ENCODE peak calls at places on chromosomes 1 and 21, in seven cellular contexts. G is colonic mucosa, P is sigmoid colon, S is IMR-90, W is tibial nerve, Y is mucosa of descending colon, T is Panc1. C is an unnamed sample.

GRCh38 chr1:11341881-11342552 is 69.0 kb downstream of the UBIAD1 start:
- DNase-seq in G (no peak), P (no peak), S (peak; percentile 18), W (no peak), Y (no peak), T (no peak), C (no peak)

GRCh38 chr21:34613679-34614442 is 1.1 kb downstream of the RCAN1 start:
- DNase-seq in G (no peak), P (no peak), S (peak; percentile 7), W (no peak), Y (peak; percentile 40), T (no peak), C (no peak)

GRCh38 chr1:19643602-19644419 is at the start of gene NBL1:
- DNase-seq in G (peak; percentile 82), P (peak; percentile 90), S (peak; percentile 54), W (peak; percentile 55), Y (peak; percentile 89), T (no peak), C (no peak)

GRCh38 chr1:9351654-9352271 is 59.1 kb downstream of the SPSB1 start:
- DNase-seq in G (no peak), P (no peak), S (no peak), W (no peak), Y (no peak), T (no peak), C (no peak)

GRCh38 chr1:193338194-193338593 is 151.8 kb upstream of the B3GALT2 start:
- DNase-seq in G (no peak), P (no peak), S (peak; percentile 64), W (no peak), Y (no peak), T (no peak), C (no peak)

GRCh38 chr1:24504560-24504959 is 1.9 kb downstream of the RCAN3 start:
- DNase-seq in G (no peak), P (no peak), S (no peak), W (no peak), Y (no peak), T (no peak), C (no peak)

GRCh38 chr1:51666463-51666862 is 49.6 kb downstream of the OSBPL9 start:
- DNase-seq in G (no peak), P (no peak), S (peak; percentile 69), W (no peak), Y (no peak), T (no peak), C (no peak)

GRCh38 chr1:191065346-191065745 is 587.7 kb upstream of the BRINP3 start:
- DNase-seq in G (no peak), P (no peak), S (no peak), W (no peak), Y (no peak), T (no peak), C (no peak)

GRCh38 chr1:212109713-212110112 is 74.2 kb downstream of the DTL start:
- DNase-seq in G (no peak), P (no peak), S (peak; percentile 28), W (no peak), Y (no peak), T (no peak), C (no peak)

GRCh38 chr1:2099871-2100774 is 49.9 kb downstream of the PRKCZ start:
- DNase-seq in G (no peak), P (no peak), S (no peak), W (no peak), Y (peak; percentile 16), T (no peak), C (no peak)

GRCh38 chr1:113581323-113581722 is 178.0 kb downstream of the PHTF1 start:
- DNase-seq in G (no peak), P (no peak), S (no peak), W (no peak), Y (no peak), T (no peak), C (no peak)

GRCh38 chr1:172883844-172884243 is 166.9 kb downstream of the TNFSF18 start:
- DNase-seq in G (no peak), P (no peak), S (no peak), W (no peak), Y (no peak), T (no peak), C (no peak)

DNA sequence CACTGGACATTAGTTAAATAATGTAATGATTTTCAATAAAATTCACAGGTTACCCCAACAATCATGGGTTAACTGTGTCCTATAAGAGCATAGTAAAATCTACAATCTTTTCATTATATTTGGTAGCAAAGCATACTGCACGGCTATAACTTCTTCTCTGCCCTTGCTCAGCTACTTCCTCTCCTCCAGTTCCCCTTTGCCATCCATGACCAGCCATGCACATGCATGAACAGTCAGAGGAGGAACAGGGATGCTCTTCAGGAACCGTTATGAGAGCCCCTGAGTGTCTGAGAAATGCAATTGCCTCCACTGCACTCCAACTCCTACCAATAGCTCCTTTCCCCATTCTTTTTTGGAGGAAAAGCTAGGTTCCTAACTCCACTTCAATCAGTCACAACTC is 646.7 kb downstream of the LTN1 start:
- DNase-seq in G (no peak), P (no peak), S (no peak), W (no peak), Y (no peak), T (no peak), C (no peak)
- H3K9me3 ChIP-seq in G (no peaks in the 10 kb centered on the region), P (no peaks in the 10 kb centered on the region), S (no peaks in the 10 kb centered on the region), W (no peaks in the 10 kb centered on the region), Y (no peaks in the 10 kb centered on the region), T (no peaks in the 10 kb centered on the region), C (no peaks in the 10 kb centered on the region)

GRCh38 chr1:234584926-234585325 is 25.1 kb downstream of the IRF2BP2 start:
- DNase-seq in G (no peak), P (peak; percentile 86), S (no peak), W (no peak), Y (no peak), T (no peak), C (no peak)

GRCh38 chr1:234585333-234586055 is 24.5 kb downstream of the IRF2BP2 start:
- DNase-seq in G (no peak), P (peak; percentile 91), S (peak; percentile 55), W (no peak), Y (no peak), T (no peak), C (no peak)

GRCh38 chr1:234582626-234583354 is 27.2 kb downstream of the IRF2BP2 start:
- DNase-seq in G (no peak), P (no peak), S (peak; percentile 44), W (no peak), Y (no peak), T (no peak), C (no peak)

GRCh38 chr1:234583755-234584430 is 26.1 kb downstream of the IRF2BP2 start:
- DNase-seq in G (no peak), P (peak; percentile 84), S (no peak), W (no peak), Y (no peak), T (no peak), C (no peak)

GRCh38 chr1:234584431-234584805 is 25.6 kb downstream of the IRF2BP2 start:
- DNase-seq in G (no peak), P (no peak), S (no peak), W (no peak), Y (no peak), T (no peak), C (no peak)
- H3K9me3 ChIP-seq in G (no peaks in the 10 kb centered on the region), P (no peaks in the 10 kb centered on the region), S (no peaks in the 10 kb centered on the region), W (no peaks in the 10 kb centered on the region), Y (no peaks in the 10 kb centered on the region), T (no peaks in the 10 kb centered on the region), C (peaks cover 1% of the 10 kb centered on the region)

DNA sequence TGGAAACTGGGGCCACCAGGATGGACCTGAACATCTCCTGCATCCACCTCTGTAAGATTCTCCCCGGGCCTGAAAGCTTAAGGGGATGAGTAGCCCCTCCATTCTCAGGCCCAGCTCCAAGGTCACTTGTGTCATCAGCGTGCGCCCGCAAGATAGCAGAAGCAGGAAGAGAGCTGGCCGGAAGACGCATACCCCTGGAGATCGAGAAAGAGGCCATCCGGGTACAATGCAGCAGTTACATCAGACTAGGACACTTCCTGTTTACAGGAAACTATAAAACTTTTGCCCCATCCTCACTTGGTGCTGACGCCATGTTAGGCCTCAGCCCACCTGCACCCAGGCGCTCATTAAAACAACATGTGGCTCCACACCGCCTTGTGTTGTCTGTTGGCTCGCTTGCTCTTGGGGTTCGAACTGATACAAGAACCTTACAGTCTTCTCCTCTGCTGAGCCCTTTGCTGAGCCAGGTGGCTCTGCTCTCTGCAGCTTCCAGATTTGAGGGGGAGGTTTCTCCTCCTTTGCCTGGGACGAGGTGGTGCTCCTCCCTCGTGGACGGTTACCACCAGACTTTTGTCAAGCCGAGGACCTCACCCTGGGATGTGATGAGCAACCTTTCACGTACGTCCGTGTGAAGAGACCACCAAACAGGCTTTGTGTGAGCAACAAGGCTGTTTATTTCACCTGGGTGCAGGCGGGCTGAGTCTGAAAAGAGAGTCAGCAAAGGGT is 277.5 kb upstream of the C1orf174 start:
- DNase-seq in G (no peak), P (peak; percentile 32), S (no peak), W (no peak), Y (no peak), T (no peak), C (peak; percentile 21)
- H3K9me3 ChIP-seq in G (no peaks in the 10 kb centered on the region), P (no peaks in the 10 kb centered on the region), S (peaks cover 45% of the 10 kb centered on the region), W (no peaks in the 10 kb centered on the region), Y (no peaks in the 10 kb centered on the region), T (no peaks in the 10 kb centered on the region), C (no peaks in the 10 kb centered on the region)

GRCh38 chr1:179714623-179715022 is 28.5 kb upstream of the FAM163A start:
- DNase-seq in G (no peak), P (no peak), S (no peak), W (no peak), Y (no peak), T (no peak), C (no peak)
- H3K9me3 ChIP-seq in G (no peaks in the 10 kb centered on the region), P (peaks cover 9% of the 10 kb centered on the region), S (peaks cover 4% of the 10 kb centered on the region), W (peaks cover 52% of the 10 kb centered on the region), Y (peaks cover 28% of the 10 kb centered on the region), T (peaks cover 11% of the 10 kb centered on the region), C (peaks cover 20% of the 10 kb centered on the region)

C was measured in lung.